ENCODE peak calls at places on chromosomes 12 and 14, in ten cellular contexts. F, B, M, X, L, C, O, V, G and U are unnamed samples.

GRCh38 chr14:30058401-30058800 is 130.8 kb upstream of the PRKD1 start:
- DNase-seq in F (no peak), B (peak), M (no peak), X (no peak), L (no peak), C (no peak), O (no peak), V (peak), G (no peak), U (no peak)

GRCh38 chr12:4763549-4763948 is 43.3 kb downstream of the GALNT8 start:
- DNase-seq in F (peak), B (peak), M (no peak), X (no peak), L (no peak), C (peak), O (no peak), V (no peak), G (no peak), U (peak)

GRCh38 chr14:92613008-92613658 is 99.6 kb downstream of the RIN3 start:
- DNase-seq in F (peak), B (no peak), M (no peak), X (peak), L (peak), C (peak), O (peak), V (no peak), G (no peak), U (no peak)

GRCh38 chr12:42174978-42175377 is 30.3 kb upstream of the GXYLT1 start:
- DNase-seq in F (no peak), B (no peak), M (no peak), X (no peak), L (no peak), C (no peak), O (no peak), V (no peak), G (no peak), U (no peak)

GRCh38 chr12:44794867-44795266 is 81.2 kb downstream of the NELL2 start:
- DNase-seq in F (no peak), B (no peak), M (no peak), X (no peak), L (no peak), C (no peak), O (no peak), V (no peak), G (no peak), U (no peak)

GRCh38 chr12:112514456-112514855 is 95.7 kb downstream of the PTPN11 start:
- DNase-seq in F (no peak), B (no peak), M (no peak), X (no peak), L (no peak), C (no peak), O (no peak), V (no peak), G (no peak), U (no peak)

GRCh38 chr14:105072892-105073719 is 7.9 kb upstream of the GPR132 start:
- DNase-seq in F (no peak), B (no peak), M (no peak), X (no peak), L (no peak), C (no peak), O (no peak), V (no peak), G (no peak), U (no peak)

GRCh38 chr12:30063435-30063945 is 279.7 kb upstream of the TMTC1 start:
- DNase-seq in F (no peak), B (no peak), M (no peak), X (no peak), L (no peak), C (no peak), O (no peak), V (no peak), G (no peak), U (no peak)

GRCh38 chr14:33210304-33210703 is 271.6 kb downstream of the NPAS3 start:
- DNase-seq in F (peak), B (peak), M (no peak), X (no peak), L (no peak), C (no peak), O (no peak), V (no peak), G (no peak), U (peak)

GRCh38 chr14:29042546-29042945 is 276.0 kb downstream of the FOXG1 start:
- DNase-seq in F (no peak), B (peak), M (no peak), X (no peak), L (no peak), C (no peak), O (no peak), V (no peak), G (no peak), U (no peak)

GRCh38 chr14:33375781-33376180 is 437.1 kb downstream of the NPAS3 start:
- DNase-seq in F (no peak), B (no peak), M (no peak), X (no peak), L (no peak), C (no peak), O (no peak), V (no peak), G (no peak), U (no peak)

GRCh38 chr14:50062438-50063039 is 53.8 kb downstream of the VCPKMT start:
- DNase-seq in F (peak), B (peak), M (peak), X (no peak), L (peak), C (peak), O (peak), V (peak), G (no peak), U (peak)

GRCh38 chr12:51751657-51752056 is 96.9 kb downstream of the FIGNL2 start:
- DNase-seq in F (no peak), B (peak), M (no peak), X (no peak), L (no peak), C (no peak), O (no peak), V (no peak), G (peak), U (peak)

GRCh38 chr14:59439256-59440015 is 25.7 kb downstream of the GPR135 start:
- DNase-seq in F (no peak), B (peak), M (no peak), X (no peak), L (no peak), C (no peak), O (no peak), V (peak), G (no peak), U (no peak)

GRCh38 chr12:48115957-48116356 is 3.2 kb upstream of the PFKM start:
- DNase-seq in F (no peak), B (no peak), M (no peak), X (no peak), L (no peak), C (no peak), O (no peak), V (no peak), G (no peak), U (no peak)

GRCh38 chr12:121227294-121227693 is 17.4 kb downstream of the P2RX4 start:
- DNase-seq in F (no peak), B (no peak), M (no peak), X (no peak), L (no peak), C (no peak), O (no peak), V (no peak), G (no peak), U (no peak)

GRCh38 chr12:123063535-123063934 is 83.1 kb downstream of the ARL6IP4 start:
- DNase-seq in F (peak), B (peak), M (peak), X (no peak), L (no peak), C (peak), O (no peak), V (peak), G (no peak), U (peak)

GRCh38 chr12:121792607-121793500 is 634 bp downstream of the RHOF start:
- DNase-seq in F (peak), B (no peak), M (no peak), X (peak), L (peak), C (peak), O (no peak), V (no peak), G (no peak), U (no peak)

GRCh38 chr14:74620497-74620921 is 8.5 kb upstream of the LTBP2 start:
- DNase-seq in F (peak), B (peak), M (no peak), X (no peak), L (peak), C (peak), O (no peak), V (peak), G (no peak), U (peak)